ENCODE peak calls at places on chromosomes 3 and 15, in nine cellular contexts. L is IMR-90, F is A549, T is testis, M is HCT116, H is Peyer's patch, A is ovary, J is uterus, X is vagina. G is an unnamed sample.

GRCh38 chr3:60708191-60708975 is 542.9 kb downstream of the FHIT start:
- DNase-seq in L (peak), F (no peak), T (no peak), M (no peak), H (no peak), A (no peak), J (no peak), X (no peak), G (no peak)

GRCh38 chr3:127452321-127452821 is 138.2 kb downstream of the TPRA1 start:
- DNase-seq in L (no peak), F (no peak), T (no peak), M (no peak), H (no peak), A (no peak), J (peak), X (no peak), G (no peak)

GRCh38 chr3:141275032-141275422 is 43.4 kb downstream of the PXYLP1 start:
- DNase-seq in L (peak), F (no peak), T (no peak), M (no peak), H (no peak), A (no peak), J (no peak), X (peak), G (no peak)

GRCh38 chr15:71443538-71443937 is 328.3 kb downstream of the THSD4 start:
- DNase-seq in L (peak), F (peak), T (peak), M (no peak), H (peak), A (peak), J (peak), X (no peak), G (no peak)

GRCh38 chr3:151434151-151434890 is 26.5 kb downstream of the IGSF10 start:
- DNase-seq in L (peak), F (peak), T (no peak), M (no peak), H (no peak), A (no peak), J (no peak), X (no peak), G (no peak)

GRCh38 chr15:40240619-40241304 is 1.9 kb downstream of the PAK6 start:
- DNase-seq in L (no peak), F (no peak), T (no peak), M (no peak), H (peak), A (no peak), J (no peak), X (peak), G (no peak)

GRCh38 chr15:67385971-67386370 is 131.4 kb downstream of the IQCH start:
- DNase-seq in L (no peak), F (no peak), T (no peak), M (no peak), H (no peak), A (no peak), J (no peak), X (no peak), G (no peak)

GRCh38 chr15:67187351-67187854 is 67.1 kb downstream of the AAGAB start:
- DNase-seq in L (no peak), F (peak), T (no peak), M (no peak), H (no peak), A (no peak), J (no peak), X (no peak), G (no peak)

GRCh38 chr3:3998140-3998977 is 199.1 kb downstream of the LRRN1 start:
- DNase-seq in L (no peak), F (peak), T (peak), M (peak), H (no peak), A (no peak), J (no peak), X (no peak), G (no peak)

GRCh38 chr15:50051811-50052419 is 67.1 kb downstream of the ATP8B4 start:
- DNase-seq in L (peak), F (peak), T (peak), M (peak), H (no peak), A (peak), J (peak), X (no peak), G (no peak)

GRCh38 chr3:16026753-16027152 is 147.7 kb upstream of the GALNT15 start:
- DNase-seq in L (peak), F (no peak), T (no peak), M (no peak), H (no peak), A (no peak), J (no peak), X (no peak), G (no peak)

GRCh38 chr15:70494861-70495571 is 268.3 kb downstream of the UACA start:
- DNase-seq in L (peak), F (peak), T (no peak), M (no peak), H (no peak), A (no peak), J (no peak), X (no peak), G (no peak)

GRCh38 chr3:30231277-30232141 is 374.9 kb upstream of the TGFBR2 start:
- DNase-seq in L (peak), F (no peak), T (no peak), M (no peak), H (no peak), A (no peak), J (no peak), X (no peak), G (no peak)

GRCh38 chr3:133478624-133479023 is 78.8 kb downstream of the BFSP2 start:
- DNase-seq in L (no peak), F (no peak), T (no peak), M (no peak), H (no peak), A (no peak), J (no peak), X (no peak), G (no peak)

GRCh38 chr3:22836131-22836530 is 367.0 kb upstream of the UBE2E2 start:
- DNase-seq in L (no peak), F (peak), T (no peak), M (no peak), H (no peak), A (no peak), J (no peak), X (no peak), G (no peak)

GRCh38 chr15:42156266-42156922 is at the start of gene PLA2G4F:
- DNase-seq in L (no peak), F (no peak), T (no peak), M (no peak), H (no peak), A (no peak), J (no peak), X (no peak), G (no peak)

GRCh38 chr3:124217542-124217941 is 225.6 kb upstream of the ROPN1 start:
- DNase-seq in L (peak), F (peak), T (peak), M (peak), H (no peak), A (peak), J (peak), X (no peak), G (no peak)

GRCh38 chr3:194851254-194851653 is 165.6 kb downstream of the FAM43A start:
- DNase-seq in L (no peak), F (no peak), T (no peak), M (no peak), H (no peak), A (no peak), J (no peak), X (no peak), G (no peak)

GRCh38 chr15:70415330-70415884 is 317.7 kb upstream of the TLE3 start:
- DNase-seq in L (no peak), F (no peak), T (no peak), M (no peak), H (no peak), A (no peak), J (no peak), X (no peak), G (no peak)

GRCh38 chr3:194280777-194281176 is 70.4 kb downstream of the CPN2 start:
- DNase-seq in L (no peak), F (no peak), T (peak), M (no peak), H (no peak), A (peak), J (peak), X (no peak), G (no peak)

DNA sequence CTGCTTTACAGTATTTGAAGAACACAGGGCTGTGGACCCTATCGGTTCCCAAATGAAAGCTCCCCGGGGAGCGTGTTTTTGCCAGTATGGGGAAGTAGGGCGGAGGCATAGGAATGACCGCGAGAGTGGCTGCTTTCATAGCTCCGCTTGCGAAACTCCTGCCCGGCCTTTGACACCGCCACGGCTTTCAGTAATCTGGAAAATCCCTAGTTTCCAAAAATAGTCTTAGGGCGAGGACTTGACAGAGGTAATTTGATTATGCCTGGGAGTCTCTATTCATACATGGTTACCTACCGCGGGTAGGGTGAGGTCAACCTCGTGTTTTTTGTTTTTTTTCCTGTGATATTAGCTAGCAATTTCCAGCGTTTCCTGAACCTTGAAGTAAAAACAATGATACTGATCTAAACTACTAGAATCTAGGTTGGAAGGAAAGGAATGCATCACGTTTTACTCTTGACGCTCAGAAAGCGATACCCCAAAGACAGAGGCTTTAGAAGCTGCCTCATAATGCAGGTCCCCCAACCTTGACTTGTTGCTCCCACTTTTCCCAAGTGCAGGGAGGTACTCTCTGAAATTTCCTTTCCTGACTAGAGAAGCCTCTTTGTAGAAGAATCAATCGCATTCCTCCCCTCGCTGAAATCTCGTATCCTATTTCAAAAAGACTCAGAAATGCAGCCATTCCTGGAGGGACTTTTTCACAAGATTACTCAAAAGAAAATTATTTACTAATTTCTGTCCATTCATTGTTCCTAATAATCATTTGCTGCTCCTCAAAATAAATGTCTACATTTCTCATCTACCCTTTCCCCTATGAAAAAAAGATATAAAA is 919 bp upstream of the CCNL1 start:
- DNase-seq in L (peak), F (peak), T (peak), M (peak), H (peak), A (peak), J (peak), X (no peak), G (peak)
- TF ChIP-seq CTCF in L (no peak), F (no peak), T (no peak), M (no peak), H (no peak), A (peak), J (no peak), X (no peak), G (no peak)

GRCh38 chr3:53161345-53161819 is 373 bp downstream of the PRKCD start:
- DNase-seq in L (no peak), F (no peak), T (peak), M (no peak), H (no peak), A (no peak), J (peak), X (no peak), G (no peak)

GRCh38 chr3:53159415-53160135 is 1.4 kb upstream of the PRKCD start:
- DNase-seq in L (no peak), F (peak), T (no peak), M (no peak), H (no peak), A (no peak), J (no peak), X (no peak), G (no peak)

GRCh38 chr3:53161820-53162671 is 1.0 kb downstream of the PRKCD start:
- DNase-seq in L (peak), F (peak), T (peak), M (no peak), H (peak), A (peak), J (peak), X (no peak), G (no peak)

GRCh38 chr3:53160335-53160659 is 712 bp upstream of the PRKCD start:
- DNase-seq in L (no peak), F (no peak), T (no peak), M (no peak), H (no peak), A (no peak), J (no peak), X (no peak), G (no peak)

GRCh38 chr3:53160660-53161344 is at the start of gene PRKCD:
- DNase-seq in L (peak), F (peak), T (peak), M (peak), H (peak), A (peak), J (peak), X (no peak), G (peak)
- TF ChIP-seq POLR2A in L (no peak), F (peak), T (no peak), M (no peak), H (peak), A (peak), J (peak), X (no peak), G (no peak)

DNA sequence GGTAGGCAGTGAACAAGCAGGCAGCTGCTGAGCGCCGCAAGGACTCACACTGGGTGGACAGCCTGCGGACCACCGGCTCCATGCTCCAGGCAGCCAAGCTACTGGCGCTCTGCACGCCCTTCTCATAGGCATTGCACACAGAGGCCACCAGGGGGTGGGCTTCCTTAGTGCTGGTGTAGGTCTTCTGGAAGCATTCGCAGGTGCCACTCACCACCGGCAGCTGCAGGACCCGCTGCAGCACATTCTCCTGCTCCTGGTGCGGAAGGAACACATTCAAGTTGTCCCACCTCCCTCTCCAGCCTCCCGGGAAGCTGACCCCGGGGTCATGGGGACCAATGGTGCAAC is 6.0 kb downstream of the PLIN1 start:
- DNase-seq in L (no peak), F (peak), T (no peak), M (peak), H (no peak), A (no peak), J (no peak), X (no peak), G (no peak)
- TF ChIP-seq CTCF in L (peak), F (peak), T (peak), M (peak), H (peak), A (no peak), J (no peak), X (no peak), G (peak)

DNA sequence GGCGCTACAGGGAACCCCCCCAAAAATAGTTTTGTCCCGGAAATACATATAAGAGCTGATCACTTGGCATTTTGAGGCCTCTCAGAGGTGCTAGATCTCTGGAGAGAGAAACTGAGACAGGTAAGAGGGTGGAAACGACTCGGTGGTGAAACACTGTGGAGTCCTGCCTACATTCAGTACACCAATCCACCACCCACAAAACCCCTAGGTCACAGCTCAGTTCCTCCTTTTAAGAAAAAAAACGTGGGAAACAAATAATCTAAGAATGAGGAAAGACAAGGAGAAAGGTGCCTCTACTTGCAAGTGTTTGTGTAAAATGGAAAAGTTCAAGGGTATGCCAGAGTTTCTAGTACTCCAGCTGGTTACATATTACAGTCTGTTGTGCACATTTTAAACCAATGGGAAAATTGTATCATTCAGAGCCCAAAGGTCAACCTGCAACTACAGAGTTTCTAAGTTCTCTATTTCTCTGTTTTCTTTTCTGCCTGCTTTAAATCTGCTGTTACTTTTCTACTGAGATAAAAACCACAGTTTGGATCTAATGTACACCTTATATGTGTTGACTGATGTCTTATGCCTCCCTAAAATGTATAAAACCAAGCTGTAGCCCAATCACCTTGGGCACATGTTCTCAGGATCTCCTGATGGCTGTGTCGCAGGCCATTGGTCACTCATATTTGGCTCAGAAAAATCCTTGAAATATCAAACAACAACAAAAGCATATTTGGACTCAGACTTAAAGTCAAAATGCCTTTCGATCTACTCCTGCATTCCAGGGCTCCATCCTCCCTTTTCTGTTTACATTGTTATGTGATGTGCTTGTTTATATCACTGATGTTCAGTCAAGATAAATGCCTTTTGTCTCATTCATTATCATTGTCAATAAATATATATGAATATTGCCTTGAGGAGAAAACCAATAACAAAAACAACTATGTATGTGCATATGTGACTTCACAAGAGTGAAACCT is 32.0 kb downstream of the HGD start:
- DNase-seq in L (peak), F (no peak), T (no peak), M (no peak), H (no peak), A (no peak), J (no peak), X (no peak), G (no peak)
- TF ChIP-seq POLR2A in L (no peak), F (no peak), T (no peak), M (no peak), H (no peak), A (no peak), J (no peak), X (no peak), G (no peak)

G was measured in esophagus squamous epithelium.